ENCODE peak calls at places on chromosome 19, in eight cellular contexts. C is K562, V is endodermal cell, W is cardiac fibroblast, M is AG09309, E is heart left ventricle, B is Peyer's patch, P is iPS DF 6.9. R is an unnamed sample.
A peak's percentile ranks its signal among the peaks of the same experiment; 100 is the strongest.

GRCh38 chr19:53554804-53555203 is 16.9 kb downstream of the ZNF331 start:
- DNase-seq in P (no peak), B (no peak), W (no peak), E (no peak), C (no peak), V (no peak), M (no peak), R (no peak)

GRCh38 chr19:49701271-49701786 is 10.4 kb downstream of the CPT1C start:
- DNase-seq in W (no peak), P (no peak), B (no peak), E (no peak), C (peak; percentile 54), V (peak; percentile 75), M (no peak), R (no peak)

GRCh38 chr19:56403261-56403660 is 871 bp upstream of the ZNF583 start:
- DNase-seq in C (no peak), E (no peak), M (no peak), W (peak; percentile 7), P (no peak), B (no peak), V (no peak), R (no peak)

GRCh38 chr19:46856062-46857022 is 4.5 kb upstream of the ARHGAP35 start:
- DNase-seq in M (peak; percentile 84), E (peak; percentile 97), B (peak; percentile 92), P (peak; percentile 88), W (peak; percentile 98), V (peak; percentile 98), C (peak; percentile 92), R (peak; percentile 90)

GRCh38 chr19:30312582-30313352 is 59.4 kb upstream of the ZNF536 start:
- DNase-seq in E (no peak), M (no peak), B (no peak), W (no peak), V (peak; percentile 56), C (peak; percentile 10), P (no peak), R (no peak)

GRCh38 chr19:28652790-28653189 is 560.2 kb downstream of the UQCRFS1 start:
- DNase-seq in B (no peak), W (no peak), P (no peak), E (no peak), V (no peak), M (no peak), C (no peak), R (no peak)

GRCh38 chr19:2337329-2337707 is 8.8 kb downstream of the SPPL2B start:
- DNase-seq in E (no peak), V (peak; percentile 86), C (no peak), M (no peak), P (no peak), B (no peak), W (peak; percentile 70), R (peak; percentile 60)

GRCh38 chr19:32336259-32337111 is 8.9 kb upstream of the ZNF507 start:
- DNase-seq in P (no peak), M (no peak), W (peak; percentile 80), B (no peak), C (no peak), E (no peak), V (no peak), R (peak; percentile 42)

GRCh38 chr19:4694211-4694987 is 24.3 kb upstream of the MYDGF start:
- DNase-seq in P (no peak), W (peak; percentile 83), V (no peak), B (no peak), M (peak; percentile 87), E (no peak), C (peak; percentile 61), R (peak; percentile 87)

GRCh38 chr19:32351807-32352630 is 6.6 kb downstream of the ZNF507 start:
- DNase-seq in V (no peak), C (no peak), W (peak; percentile 49), B (no peak), E (no peak), M (no peak), P (no peak), R (no peak)

GRCh38 chr19:47418595-47419036 is 711 bp downstream of the MEIS3 start:
- DNase-seq in C (no peak), P (no peak), M (no peak), W (no peak), V (peak; percentile 71), E (no peak), B (no peak), R (no peak)

GRCh38 chr19:35433448-35433847 is 14.6 kb upstream of the FFAR2 start:
- DNase-seq in P (no peak), W (no peak), B (no peak), M (no peak), V (no peak), C (no peak), E (no peak), R (no peak)

GRCh38 chr19:16087940-16088339 is 11.6 kb downstream of the TPM4 start:
- DNase-seq in P (no peak), M (no peak), V (no peak), B (no peak), C (no peak), W (no peak), E (no peak), R (no peak)
- H3K4me3 ChIP-seq in P (no peak overlapping the region), M (no peak overlapping the region), V (no peak overlapping the region), B (no peak overlapping the region), C (no peak overlapping the region), W (no peak overlapping the region), E (no peak overlapping the region), R (no peak overlapping the region)

DNA sequence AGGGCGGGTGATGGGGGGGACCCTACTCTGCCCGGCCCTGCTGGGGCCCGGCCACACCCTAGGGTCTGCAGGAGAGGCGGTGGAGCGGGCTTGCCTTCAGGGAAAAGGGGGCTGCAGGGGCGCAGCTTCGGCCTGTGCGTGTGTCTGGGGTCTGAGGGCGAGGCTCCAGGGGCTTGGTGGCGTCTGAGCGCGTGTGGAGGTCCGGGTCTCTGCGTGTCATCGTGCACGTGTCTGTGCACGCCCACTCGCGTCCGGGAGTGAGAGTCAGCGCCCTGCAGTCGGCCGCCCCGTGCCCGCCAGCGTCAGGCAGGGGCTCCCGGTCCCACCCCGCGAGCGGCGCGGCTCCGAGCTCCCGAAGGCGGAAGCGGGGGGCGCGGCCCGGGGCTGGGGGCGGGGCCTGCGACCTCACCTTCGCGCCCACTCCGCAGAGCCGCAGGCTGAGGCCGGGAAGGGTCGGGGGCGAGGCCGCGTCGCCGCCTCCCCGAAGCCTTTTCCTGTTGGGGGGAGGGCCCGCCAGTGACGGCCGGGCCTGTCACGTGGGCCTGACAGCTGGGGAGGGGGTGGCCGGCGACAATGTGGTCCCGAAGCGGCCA is at the start of gene ARHGAP45:
- DNase-seq in M (no peak), W (no peak), P (no peak), V (peak; percentile 78), C (peak; percentile 83), E (peak; percentile 71), B (peak; percentile 86), R (no peak)
- H3K4me3 ChIP-seq in M (no peak within 1 kb of the TSS), W (peak within 1 kb of the TSS; percentile 13), P (peak within 1 kb of the TSS; percentile 23), V (no peak within 1 kb of the TSS), C (peak within 1 kb of the TSS; percentile 40), E (peak within 1 kb of the TSS; percentile 22), B (peak within 1 kb of the TSS; percentile 56), R (peak within 1 kb of the TSS; percentile 36)

GRCh38 chr19:6271721-6272410 is 7.9 kb downstream of the MLLT1 start:
- DNase-seq in C (peak; percentile 73), M (peak; percentile 46), P (no peak), E (peak; percentile 89), B (peak; percentile 28), W (peak; percentile 92), V (peak; percentile 53), R (no peak)

GRCh38 chr19:6273701-6274601 is 5.8 kb downstream of the MLLT1 start:
- DNase-seq in W (peak; percentile 93), C (peak; percentile 37), E (peak; percentile 70), P (no peak), M (peak; percentile 87), V (no peak), B (peak; percentile 28), R (peak; percentile 81)

GRCh38 chr19:6274756-6275155 is 5.0 kb downstream of the MLLT1 start:
- DNase-seq in W (no peak), C (no peak), M (no peak), B (no peak), V (no peak), P (no peak), E (no peak), R (no peak)

GRCh38 chr19:6272411-6272791 is 7.4 kb downstream of the MLLT1 start:
- DNase-seq in E (no peak), C (peak; percentile 36), M (no peak), W (no peak), V (no peak), P (no peak), B (no peak), R (no peak)

DNA sequence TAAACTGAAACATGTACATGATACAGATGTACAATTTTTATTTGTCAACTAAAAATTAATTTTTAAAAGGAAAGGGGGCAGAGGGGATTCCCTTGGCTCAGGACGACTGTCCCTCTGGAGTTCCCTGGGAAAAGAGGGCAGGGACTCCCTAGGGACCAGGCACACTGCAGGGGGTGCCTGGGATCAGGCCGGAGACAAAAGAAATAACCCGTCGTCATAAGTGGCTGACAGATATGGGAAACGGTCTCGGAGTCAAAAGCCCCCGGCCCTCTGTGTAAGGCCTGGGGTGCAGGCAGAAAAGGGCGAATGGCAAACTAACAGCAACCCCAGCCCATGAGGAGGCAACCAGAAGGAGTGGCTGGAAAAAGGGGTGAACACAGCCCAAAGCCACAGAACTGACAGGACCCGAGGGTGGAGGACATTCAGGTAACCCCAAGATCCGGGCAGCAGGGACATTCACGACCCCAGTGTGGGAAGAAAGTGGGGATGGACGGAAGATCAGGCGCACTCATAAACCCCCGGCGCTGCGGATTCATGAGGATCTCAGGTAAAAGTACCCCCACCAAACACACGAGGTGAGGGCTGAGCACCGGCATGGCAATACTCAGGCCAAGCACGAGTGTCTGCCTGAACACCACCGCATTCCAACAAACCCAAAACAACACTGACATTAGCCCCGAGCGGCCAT is 6.7 kb downstream of the MLLT1 start:
- DNase-seq in V (no peak), B (no peak), M (no peak), C (no peak), W (no peak), P (no peak), E (no peak), R (no peak)
- H3K4me3 ChIP-seq in V (no peak overlapping the region), B (no peak overlapping the region), M (peak overlapping the region; percentile 13), C (no peak overlapping the region), W (no peak overlapping the region), P (no peak overlapping the region), E (no peak overlapping the region), R (no peak overlapping the region)

DNA sequence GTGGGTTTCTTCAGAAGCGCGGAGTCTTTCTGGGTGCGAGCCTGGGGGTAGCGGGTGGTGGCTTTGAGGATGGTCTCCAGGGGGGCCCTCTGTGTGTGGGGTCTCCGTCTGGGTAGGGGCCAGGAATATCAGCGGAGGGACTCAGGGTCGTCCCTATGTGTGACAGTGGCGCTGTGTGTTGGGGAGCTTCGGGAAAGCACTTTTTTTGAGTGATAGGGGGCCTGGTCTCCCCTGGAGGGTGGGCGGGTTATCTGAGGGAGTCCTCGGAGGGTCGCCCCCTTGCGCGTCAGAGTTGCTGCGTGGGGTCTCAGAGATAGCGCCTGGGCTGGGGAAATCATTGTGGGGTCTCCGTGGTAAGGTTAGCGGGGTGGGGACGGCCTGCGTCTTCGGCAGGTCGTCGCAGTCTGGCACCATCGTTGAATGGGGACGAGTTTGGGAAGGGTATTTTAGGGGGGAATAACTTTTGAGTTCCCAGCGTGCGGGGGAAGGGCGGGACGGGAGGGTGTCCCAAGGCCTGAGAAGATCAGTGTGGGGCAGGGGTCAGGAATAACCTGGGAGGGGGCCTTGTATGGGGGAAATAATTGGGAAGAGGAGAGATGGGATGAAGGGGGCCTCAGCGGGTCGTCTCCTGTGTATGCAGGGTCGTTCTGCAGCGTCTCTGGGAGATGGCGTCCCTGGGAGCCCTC is 851 bp downstream of the IER2 start:
- DNase-seq in M (no peak), V (no peak), P (no peak), C (peak; percentile 36), E (peak; percentile 45), W (no peak), B (peak; percentile 30), R (no peak)
- H3K4me3 ChIP-seq in M (peak overlapping the region; percentile 71), V (peak overlapping the region; percentile 99), P (peak overlapping the region; percentile 78), C (peak overlapping the region; percentile 97), E (peak overlapping the region; percentile 87), W (peak overlapping the region; percentile 82), B (peak overlapping the region; percentile 88), R (peak overlapping the region; percentile 95)

GRCh38 chr19:15328312-15328711 is 4.0 kb downstream of the BRD4 start:
- DNase-seq in P (no peak), B (no peak), M (no peak), W (peak; percentile 40), E (no peak), V (no peak), C (no peak), R (no peak)
- H3K4me3 ChIP-seq in P (no peak overlapping the region), B (no peak overlapping the region), M (no peak overlapping the region), W (no peak overlapping the region), E (no peak overlapping the region), V (peak overlapping the region; percentile 19), C (no peak overlapping the region), R (no peak overlapping the region)

R was measured in skeletal muscle cell.